ENCODE peak calls at places on chromosomes 4 and X, in eight cellular contexts. Z is Peyer's patch, B is IMR-90, G is MM.1S, M is mucosa of descending colon, S is HCT116, F is RWPE2, T is A549. P is an unnamed sample.
A peak's percentile ranks its signal among the peaks of the same experiment; 100 is the strongest.

GRCh38 chrX:48516987-48517386 is 4.6 kb upstream of the EBP start:
- DNase-seq in S (no peak), B (no peak), G (no peak), Z (no peak), F (no peak), T (no peak), M (no peak), P (no peak)

GRCh38 chr4:81426770-81427604 is 44.7 kb downstream of the RASGEF1B start:
- DNase-seq in Z (no peak), S (no peak), G (no peak), M (no peak), T (no peak), F (no peak), B (peak; percentile 34), P (no peak)

GRCh38 chr4:23083391-23083790 is 390.7 kb downstream of the GBA3 start:
- DNase-seq in S (no peak), G (no peak), B (no peak), Z (no peak), F (no peak), M (no peak), T (no peak), P (no peak)

GRCh38 chr4:123505457-123506310 is 109.1 kb downstream of the SPRY1 start:
- DNase-seq in T (peak; percentile 49), B (peak; percentile 61), Z (peak; percentile 66), S (no peak), M (peak; percentile 63), G (no peak), F (no peak), P (peak; percentile 37)

GRCh38 chr4:8117278-8117682 is 41.3 kb downstream of the ABLIM2 start:
- DNase-seq in Z (peak; percentile 65), B (peak; percentile 3), M (peak; percentile 83), T (peak; percentile 67), S (peak; percentile 74), F (no peak), G (peak; percentile 21), P (peak; percentile 68)

GRCh38 chrX:120791013-120791643 is 84.5 kb downstream of the CT47B1 start:
- DNase-seq in Z (no peak), T (peak; percentile 35), S (peak; percentile 19), G (no peak), F (no peak), M (no peak), B (peak; percentile 43), P (peak; percentile 9)

GRCh38 chr4:25190407-25190806 is 30.2 kb upstream of the SEPSECS start:
- DNase-seq in G (no peak), S (no peak), M (no peak), Z (no peak), F (no peak), B (no peak), T (no peak), P (peak; percentile 17)

GRCh38 chrX:8868906-8869305 is 67.7 kb upstream of the FAM9A start:
- DNase-seq in Z (no peak), S (no peak), G (no peak), M (no peak), F (no peak), T (no peak), B (peak; percentile 46), P (no peak)

GRCh38 chrX:68726366-68726765 is 78.9 kb downstream of the STARD8 start:
- DNase-seq in S (no peak), F (no peak), B (no peak), G (no peak), T (no peak), M (no peak), Z (no peak), P (no peak)

GRCh38 chr4:153661215-153661822 is 22.8 kb upstream of the TLR2 start:
- DNase-seq in S (no peak), B (no peak), Z (no peak), G (no peak), F (no peak), M (no peak), T (no peak), P (no peak)

GRCh38 chr4:134313591-134313990 is 112.0 kb upstream of the PABPC4L start:
- DNase-seq in B (no peak), F (no peak), S (no peak), Z (no peak), M (no peak), T (no peak), G (no peak), P (no peak)

GRCh38 chr4:89469930-89470375 is 162.4 kb upstream of the GPRIN3 start:
- DNase-seq in S (no peak), G (peak; percentile 50), Z (no peak), F (no peak), M (no peak), B (peak; percentile 98), T (peak; percentile 25), P (no peak)

GRCh38 chrX:147803948-147804347 is 107.8 kb upstream of the FMR1 start:
- DNase-seq in T (peak; percentile 7), G (peak; percentile 35), B (no peak), M (no peak), S (no peak), F (no peak), Z (no peak), P (no peak)

GRCh38 chr4:12787261-12787660 is 696.9 kb downstream of the RAB28 start:
- DNase-seq in F (no peak), M (no peak), B (no peak), G (no peak), S (no peak), T (no peak), Z (no peak), P (no peak)

GRCh38 chrX:13688772-13689518 is at the start of gene RAB9A:
- DNase-seq in M (peak; percentile 90), S (peak; percentile 38), G (peak; percentile 61), B (peak; percentile 68), T (peak; percentile 78), Z (peak; percentile 90), F (peak; percentile 62), P (peak; percentile 91)

GRCh38 chrX:153353416-153353815 is 19.5 kb downstream of the ZNF275 start:
- DNase-seq in T (no peak), M (no peak), B (no peak), S (no peak), G (no peak), Z (no peak), F (no peak), P (no peak)

GRCh38 chrX:49071877-49072711 is 1.7 kb downstream of the PRAF2 start:
- DNase-seq in T (no peak), G (no peak), Z (peak; percentile 65), B (peak; percentile 67), M (peak; percentile 79), F (no peak), S (no peak), P (peak; percentile 55)

GRCh38 chr4:185392156-185392555 is 3.6 kb downstream of the LRP2BP start:
- DNase-seq in B (no peak), G (no peak), T (no peak), S (no peak), Z (no peak), M (no peak), F (no peak), P (no peak)

GRCh38 chr4:8192748-8193738 is 6.0 kb upstream of the SH3TC1 start:
- DNase-seq in G (peak; percentile 69), Z (no peak), T (peak; percentile 76), M (no peak), S (peak; percentile 39), B (peak; percentile 28), F (no peak), P (peak; percentile 77)

GRCh38 chrX:38563006-38563405 is 1.7 kb downstream of the TSPAN7 start:
- DNase-seq in S (no peak), B (no peak), M (no peak), G (no peak), Z (no peak), F (no peak), T (no peak), P (no peak)

GRCh38 chr4:155828628-155829027 is 37.4 kb downstream of the ASIC5 start:
- DNase-seq in T (peak; percentile 6), G (no peak), B (peak; percentile 40), F (no peak), S (no peak), Z (no peak), M (no peak), P (no peak)

GRCh38 chr4:36587909-36588472 is 306.6 kb downstream of the DTHD1 start:
- DNase-seq in B (no peak), S (no peak), F (no peak), G (no peak), T (no peak), Z (no peak), M (no peak), P (no peak)

GRCh38 chr4:36590343-36590742 is 308.9 kb downstream of the DTHD1 start:
- DNase-seq in B (no peak), S (no peak), G (no peak), M (no peak), F (no peak), T (no peak), Z (no peak), P (no peak)
- TF ChIP-seq CTCF in B (no peak), S (no peak), G (no peak), M (no peak), F (no peak), T (no peak), Z (no peak), P (no peak)

GRCh38 chrX:75784689-75785491 is at the start of gene MAGEE2:
- DNase-seq in F (no peak), G (no peak), M (no peak), B (no peak), T (peak; percentile 14), S (no peak), Z (no peak), P (no peak)
- TF ChIP-seq CTCF in F (no peak), G (no peak), M (no peak), B (no peak), T (no peak), S (no peak), Z (no peak), P (no peak)

GRCh38 chr4:149914521-149915115 is 99.0 kb upstream of the IQCM start:
- DNase-seq in M (no peak), B (peak; percentile 68), Z (no peak), F (no peak), G (peak; percentile 60), T (peak; percentile 57), S (peak; percentile 52), P (peak; percentile 45)
- TF ChIP-seq CTCF in M (peak; percentile 25), B (peak; percentile 67), Z (peak; percentile 27), F (peak; percentile 80), G (peak; percentile 85), T (peak; percentile 67), S (peak; percentile 55), P (peak; percentile 35)

GRCh38 chr4:10455133-10455532 is 2.1 kb downstream of the ZNF518B start:
- DNase-seq in F (no peak), S (no peak), M (no peak), Z (no peak), B (no peak), T (no peak), G (no peak), P (no peak)
- TF ChIP-seq CTCF in F (no peak), S (no peak), M (no peak), Z (no peak), B (no peak), T (no peak), G (no peak), P (no peak)